ENCODE peak calls at places on chromosome 16, in ten cellular contexts. L, U, G, D, B, V, H, X, I and O are unnamed samples.

GRCh38 chr16:67245189-67245585 is 2.1 kb downstream of the FHOD1 start:
- DNase-seq in U (no peak), D (no peak), V (no peak), G (no peak), I (no peak), B (no peak), L (no peak), H (no peak), X (no peak), O (no peak)

GRCh38 chr16:48965391-48965790 is 316.2 kb downstream of the CBLN1 start:
- DNase-seq in I (no peak), D (no peak), V (no peak), H (no peak), G (no peak), B (no peak), X (no peak), L (no peak), U (no peak), O (no peak)

GRCh38 chr16:13453325-13453724 is 466.6 kb upstream of the ERCC4 start:
- DNase-seq in I (no peak), H (no peak), U (no peak), G (no peak), V (no peak), B (peak; percentile 6), L (no peak), D (peak; percentile 23), X (no peak), O (no peak)

GRCh38 chr16:67260426-67261063 is 11.8 kb downstream of the SLC9A5 start:
- DNase-seq in U (no peak), L (no peak), H (peak; percentile 78), B (peak; percentile 62), V (no peak), D (no peak), X (no peak), I (peak; percentile 46), G (no peak), O (peak; percentile 73)

GRCh38 chr16:74745109-74745615 is 29.5 kb downstream of the FA2H start:
- DNase-seq in L (no peak), U (no peak), V (no peak), I (no peak), B (no peak), D (no peak), H (no peak), X (no peak), G (no peak), O (no peak)

GRCh38 chr16:8887438-8887765 is 5.3 kb downstream of the LITAFD start:
- DNase-seq in G (no peak), X (no peak), B (no peak), D (no peak), V (peak; percentile 49), L (no peak), I (no peak), H (no peak), U (no peak), O (no peak)

GRCh38 chr16:19520861-19521331 is 1.0 kb downstream of the GDE1 start:
- DNase-seq in U (no peak), B (no peak), G (no peak), I (no peak), D (no peak), H (peak; percentile 20), L (no peak), X (no peak), V (no peak), O (peak; percentile 17)

GRCh38 chr16:4330277-4330882 is 14.5 kb downstream of the GLIS2 start:
- DNase-seq in X (no peak), V (peak; percentile 96), L (no peak), B (peak; percentile 90), D (peak; percentile 74), I (peak; percentile 77), G (peak; percentile 83), H (peak; percentile 93), U (no peak), O (peak; percentile 92)

DNA sequence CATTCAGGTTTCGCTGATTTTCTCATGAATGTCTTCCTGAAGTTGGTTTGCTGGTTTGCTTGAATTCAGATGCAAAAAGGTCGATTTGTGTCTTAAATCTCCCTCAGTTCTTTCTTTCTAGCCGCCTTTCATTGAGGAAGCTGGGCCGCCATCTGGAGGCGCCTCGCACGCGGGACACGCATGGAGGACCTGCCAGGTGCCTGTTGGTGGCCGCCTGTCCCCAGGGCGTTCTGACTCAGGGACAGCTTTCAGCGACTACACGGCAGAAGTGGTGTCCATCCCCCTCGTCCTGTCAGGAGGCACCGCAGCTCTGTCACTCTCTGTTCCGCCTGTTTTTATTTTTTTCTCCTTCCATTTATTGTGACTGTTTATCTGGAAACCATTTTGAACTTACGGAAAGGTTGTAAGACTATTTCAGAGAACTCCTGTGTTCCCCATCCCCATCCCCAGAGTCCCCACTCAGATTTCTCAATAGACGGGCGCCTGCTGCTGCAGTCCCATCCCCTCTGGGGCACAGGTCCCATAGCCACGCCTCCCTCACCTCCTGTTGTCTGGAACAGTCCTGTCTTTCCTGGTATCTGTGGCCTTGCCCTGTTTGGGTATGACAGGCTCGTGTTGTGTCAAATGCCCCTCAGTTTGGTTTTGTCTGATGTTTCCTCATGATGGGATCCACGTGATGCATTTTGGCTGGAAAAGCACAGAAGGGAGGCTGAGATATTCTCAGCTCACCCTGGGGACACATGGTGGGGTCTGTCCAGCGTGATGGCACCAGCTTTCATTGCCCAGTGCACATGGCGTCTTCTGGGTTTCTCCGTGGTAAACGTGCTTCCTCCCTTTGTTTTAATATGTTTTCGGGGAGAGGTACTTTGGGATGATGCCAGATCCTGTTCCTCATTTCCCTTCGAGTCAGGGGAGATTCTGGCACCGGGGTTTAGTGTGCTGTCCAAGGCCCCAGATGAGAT is 33.4 kb downstream of the COX4I1 start:
- DNase-seq in V (peak; percentile 32), D (no peak), B (no peak), X (no peak), L (no peak), I (no peak), G (no peak), H (peak; percentile 78), U (no peak), O (peak; percentile 77)
- TF ChIP-seq CTCF in V (no peak), D (no peak), B (no peak), X (no peak), L (no peak), I (no peak), G (no peak), H (peak; percentile 23), U (no peak), O (peak; percentile 22)

GRCh38 chr16:87054154-87054553 is 263.0 kb downstream of the C16orf95 start:
- DNase-seq in H (no peak), X (no peak), B (no peak), L (no peak), U (no peak), I (no peak), V (no peak), D (no peak), G (no peak), O (no peak)

GRCh38 chr16:87054856-87055255 is 262.3 kb downstream of the C16orf95 start:
- DNase-seq in U (no peak), D (no peak), I (no peak), L (no peak), G (no peak), X (no peak), V (no peak), B (no peak), H (no peak), O (no peak)

GRCh38 chr16:87052506-87052905 is 264.7 kb downstream of the C16orf95 start:
- DNase-seq in H (no peak), D (no peak), L (no peak), X (no peak), U (no peak), I (no peak), G (no peak), V (no peak), B (no peak), O (no peak)

GRCh38 chr16:87051526-87052320 is 265.5 kb downstream of the C16orf95 start:
- DNase-seq in U (no peak), B (no peak), D (no peak), L (no peak), X (no peak), G (no peak), I (no peak), V (no peak), H (no peak), O (no peak)

DNA sequence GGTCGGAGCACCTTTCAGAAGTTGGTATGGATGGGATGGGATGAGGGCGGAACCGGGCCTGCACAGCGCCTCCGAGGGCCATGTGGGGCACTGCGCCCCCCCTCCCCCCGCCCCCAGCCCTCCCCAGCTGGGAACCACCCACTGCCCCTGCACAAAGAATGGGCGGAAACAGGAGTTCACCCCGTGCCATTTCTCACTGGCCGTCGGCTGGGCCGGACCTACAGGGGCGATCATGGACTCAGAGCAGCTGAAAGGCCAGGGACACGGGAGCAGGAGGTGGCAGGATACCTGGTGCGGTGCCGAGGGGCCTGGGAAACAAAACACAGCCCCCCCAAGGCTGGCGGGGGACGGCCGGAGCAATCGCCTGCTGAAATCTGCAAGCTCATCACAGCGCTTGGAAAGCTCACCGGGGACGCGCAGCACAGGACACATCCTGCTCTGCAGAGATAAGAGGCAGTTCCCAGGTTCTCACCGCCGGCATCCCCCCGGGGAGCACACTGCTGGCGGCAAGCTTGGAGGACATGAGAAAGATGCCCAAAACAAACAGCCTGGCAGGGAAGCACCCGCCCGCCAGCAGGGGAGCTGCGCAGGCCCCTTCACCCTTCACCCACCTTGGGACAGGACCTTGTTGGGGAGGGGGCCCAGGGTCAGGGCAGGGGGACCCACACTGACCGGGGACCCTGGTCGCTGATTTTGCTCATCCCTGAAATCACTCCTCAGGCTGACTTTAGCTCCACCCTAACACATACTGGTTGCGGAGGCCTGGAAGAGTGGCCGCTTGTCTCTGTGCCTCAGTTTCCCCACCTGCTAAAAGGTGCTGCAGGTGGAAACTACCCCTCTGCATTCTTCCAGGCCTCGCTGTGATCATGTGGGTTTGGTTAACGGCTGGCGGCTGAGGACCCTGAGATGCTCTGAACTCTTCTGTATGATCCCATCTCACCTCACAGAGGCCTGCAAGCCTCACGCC is 263.9 kb downstream of the C16orf95 start:
- DNase-seq in B (no peak), V (no peak), U (no peak), H (no peak), D (no peak), X (no peak), L (no peak), I (peak; percentile 79), G (no peak), O (no peak)
- TF ChIP-seq CTCF in B (no peak), V (no peak), U (no peak), H (no peak), D (no peak), X (no peak), L (peak; percentile 17), I (peak; percentile 76), G (peak; percentile 21), O (no peak)

DNA sequence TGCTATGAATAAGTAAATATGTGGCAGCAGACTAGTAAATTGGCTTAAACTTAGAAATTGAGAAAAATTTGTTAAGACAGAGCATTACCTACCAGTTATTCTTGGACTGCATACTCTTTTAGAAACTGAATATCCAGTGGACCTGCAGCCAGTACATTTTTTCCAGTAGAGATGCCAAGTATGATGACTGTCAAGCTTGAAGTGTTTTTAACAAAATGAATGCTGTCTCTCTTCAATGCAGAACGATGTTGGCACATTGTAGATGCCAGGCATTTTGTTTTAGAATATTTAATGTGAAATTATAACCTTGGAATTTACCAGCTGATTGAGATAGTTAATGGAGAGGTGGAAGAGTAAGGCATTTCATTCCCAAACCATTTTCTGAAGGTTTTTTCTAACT is 52.5 kb downstream of the NFAT5 start:
- DNase-seq in B (no peak), X (no peak), U (no peak), L (no peak), I (no peak), H (no peak), D (no peak), V (no peak), G (no peak), O (no peak)
- TF ChIP-seq CTCF in B (no peak), X (no peak), U (no peak), L (no peak), I (no peak), H (no peak), D (no peak), V (no peak), G (no peak), O (no peak)

GRCh38 chr16:57535680-57536305 is 578 bp downstream of the CCDC102A start:
- DNase-seq in H (peak; percentile 99), I (peak; percentile 96), U (peak; percentile 57), L (peak; percentile 66), G (peak; percentile 96), X (peak; percentile 80), V (peak; percentile 97), D (peak; percentile 94), B (peak; percentile 94), O (peak; percentile 99)
- TF ChIP-seq CTCF in H (peak; percentile 32), I (peak; percentile 38), U (no peak), L (peak; percentile 32), G (no peak), X (no peak), V (no peak), D (no peak), B (peak; percentile 23), O (peak; percentile 13)